ENCODE peak calls at places on chromosome 9, in five cellular contexts. V is uterus; P is aorta; J is dorsolateral prefrontal cortex; M is CD8-positive, alpha-beta memory T cell. D is an unnamed sample.

GRCh38 chr9:115261656-115262081 is 143.7 kb upstream of the TNC start:
- DNase-seq in V (no peak), P (no peak), J (no peak), M (no peak), D (no peak)

GRCh38 chr9:120326076-120326693 is 253.8 kb downstream of the CDK5RAP2 start:
- DNase-seq in V (no peak), P (no peak), J (no peak), M (no peak), D (no peak)

GRCh38 chr9:133573791-133574515 is 35.2 kb downstream of the FAM163B start:
- DNase-seq in V (no peak), P (no peak), J (no peak), M (no peak), D (no peak)

GRCh38 chr9:128341435-128341849 is 1.1 kb downstream of the SLC27A4 start:
- DNase-seq in V (peak; percentile 46), P (peak; percentile 56), J (peak; percentile 29), M (peak; percentile 78), D (peak; percentile 72)

GRCh38 chr9:14403112-14403511 is 89.2 kb upstream of the NFIB start:
- DNase-seq in V (no peak), P (no peak), J (no peak), M (no peak), D (no peak)

GRCh38 chr9:109206670-109207069 is 39.6 kb upstream of the FRRS1L start:
- DNase-seq in V (no peak), P (no peak), J (no peak), M (no peak), D (no peak)

GRCh38 chr9:87751869-87752268 is 25.9 kb downstream of the CTSL start:
- DNase-seq in V (no peak), P (no peak), J (no peak), M (no peak), D (no peak)

GRCh38 chr9:115369322-115369957 is 251.5 kb upstream of the TNC start:
- DNase-seq in V (no peak), P (peak; percentile 50), J (no peak), M (no peak), D (no peak)

GRCh38 chr9:36575411-36575882 is 2.8 kb downstream of the MELK start:
- DNase-seq in V (no peak), P (no peak), J (no peak), M (no peak), D (no peak)

GRCh38 chr9:113695901-113696300 is 180.2 kb upstream of the ZNF618 start:
- DNase-seq in V (no peak), P (no peak), J (no peak), M (no peak), D (no peak)

GRCh38 chr9:17578911-17579793 is at the start of gene SH3GL2:
- DNase-seq in V (peak; percentile 18), P (no peak), J (peak; percentile 44), M (no peak), D (peak; percentile 55)

GRCh38 chr9:17578577-17578910 is 322 bp upstream of the SH3GL2 start:
- DNase-seq in V (no peak), P (no peak), J (no peak), M (no peak), D (no peak)

GRCh38 chr9:17574342-17574741 is 4.5 kb upstream of the SH3GL2 start:
- DNase-seq in V (no peak), P (no peak), J (no peak), M (no peak), D (no peak)

DNA sequence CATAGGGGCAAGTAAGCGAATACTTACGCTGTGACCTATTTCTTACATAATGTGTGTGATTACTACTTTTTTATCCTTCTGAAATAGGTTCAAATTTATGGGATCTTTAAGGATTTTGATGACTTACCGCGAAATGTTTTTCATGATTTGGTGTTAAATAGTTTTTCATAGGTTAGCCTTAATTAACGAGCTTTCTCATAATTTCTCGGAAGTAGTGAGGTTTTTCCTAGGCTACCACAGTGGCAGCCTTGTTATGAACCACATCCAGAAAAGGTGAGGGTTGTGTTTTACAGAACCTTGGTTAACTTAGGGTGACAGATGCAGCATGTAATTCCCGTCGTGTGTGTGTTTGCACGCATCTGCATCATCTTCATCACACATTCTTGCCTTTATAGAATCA is 1.3 kb downstream of the SH3GL2 start:
- DNase-seq in V (no peak), P (no peak), J (no peak), M (no peak), D (no peak)
- H3K27me3 ChIP-seq in V (no peaks in the 10 kb centered on the region), P (no peaks in the 10 kb centered on the region), J (peaks cover 13% of the 10 kb centered on the region), M (no peaks in the 10 kb centered on the region), D (peaks cover 6% of the 10 kb centered on the region)

GRCh38 chr9:127197861-127198430 is 66.6 kb upstream of the GARNL3 start:
- DNase-seq in V (no peak), P (no peak), J (no peak), M (no peak), D (no peak)
- H3K27me3 ChIP-seq in V (no peaks in the 10 kb centered on the region), P (no peaks in the 10 kb centered on the region), J (no peaks in the 10 kb centered on the region), M (no peaks in the 10 kb centered on the region), D (no peaks in the 10 kb centered on the region)

GRCh38 chr9:23603311-23603710 is 222.7 kb downstream of the ELAVL2 start:
- DNase-seq in V (no peak), P (no peak), J (no peak), M (no peak), D (no peak)
- H3K27me3 ChIP-seq in V (no peaks in the 10 kb centered on the region), P (no peaks in the 10 kb centered on the region), J (no peaks in the 10 kb centered on the region), M (no peaks in the 10 kb centered on the region), D (no peaks in the 10 kb centered on the region)

DNA sequence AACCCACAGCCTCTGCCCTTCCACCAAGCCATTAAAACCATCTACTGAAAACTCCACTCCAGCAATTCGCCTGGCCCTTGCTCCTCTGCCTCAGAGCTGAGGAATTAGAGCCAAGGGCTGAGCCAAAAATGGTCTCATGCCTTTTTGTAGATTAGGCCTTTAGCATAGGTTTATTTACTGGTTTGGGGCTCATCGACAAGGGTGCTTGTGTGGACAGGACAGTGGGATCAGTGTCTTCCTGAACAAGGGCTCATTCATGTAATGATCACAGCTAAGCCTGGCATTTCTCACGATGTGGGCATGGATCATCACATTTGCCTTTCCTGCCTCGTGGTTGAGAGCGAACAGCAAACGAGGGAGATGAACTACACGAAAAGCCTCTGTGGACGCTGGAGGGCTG is 59.2 kb upstream of the PHF24 start:
- DNase-seq in V (no peak), P (no peak), J (no peak), M (no peak), D (no peak)
- H3K27me3 ChIP-seq in V (no peaks in the 10 kb centered on the region), P (peaks cover 2% of the 10 kb centered on the region), J (no peaks in the 10 kb centered on the region), M (no peaks in the 10 kb centered on the region), D (no peaks in the 10 kb centered on the region)

GRCh38 chr9:130942084-130942483 is 3.0 kb upstream of the FIBCD1 start:
- DNase-seq in V (no peak), P (no peak), J (no peak), M (no peak), D (no peak)
- H3K27me3 ChIP-seq in V (peaks cover 12% of the 10 kb centered on the region), P (no peaks in the 10 kb centered on the region), J (peaks cover 40% of the 10 kb centered on the region), M (peaks cover 43% of the 10 kb centered on the region), D (peaks cover 15% of the 10 kb centered on the region)

DNA sequence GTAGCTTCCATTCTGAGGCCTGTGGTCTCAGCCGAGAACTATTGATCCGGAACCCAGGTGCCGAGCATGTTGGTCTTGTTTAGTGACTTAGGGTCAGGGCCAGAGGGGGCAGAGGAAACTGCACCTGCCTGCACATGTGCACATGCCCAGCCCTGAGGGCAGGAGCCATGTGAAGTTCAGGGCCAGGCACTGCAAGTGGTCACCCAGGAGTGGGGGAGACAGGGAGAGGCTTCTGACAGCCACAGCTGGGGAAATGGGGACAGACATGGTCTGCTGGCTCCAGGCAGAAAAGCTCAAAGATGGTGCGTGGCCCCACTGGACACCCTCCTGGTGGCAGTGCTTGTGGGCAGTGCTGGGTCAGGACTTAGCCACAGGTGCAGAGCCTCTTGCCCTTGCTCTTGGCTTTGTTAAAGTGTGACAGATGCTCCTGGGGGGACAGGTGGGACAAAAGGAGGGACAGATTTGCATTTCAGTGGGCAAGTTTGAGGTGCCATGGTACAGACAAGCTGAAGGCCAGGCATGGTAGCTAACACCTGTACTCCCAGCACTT is 134.4 kb downstream of the CACNA1B start:
- DNase-seq in V (no peak), P (no peak), J (no peak), M (no peak), D (no peak)
- H3K27me3 ChIP-seq in V (no peaks in the 10 kb centered on the region), P (no peaks in the 10 kb centered on the region), J (no peaks in the 10 kb centered on the region), M (no peaks in the 10 kb centered on the region), D (no peaks in the 10 kb centered on the region)

GRCh38 chr9:16485155-16485554 is 385.3 kb downstream of the BNC2 start:
- DNase-seq in V (no peak), P (no peak), J (no peak), M (no peak), D (no peak)

GRCh38 chr9:16484178-16484577 is 386.3 kb downstream of the BNC2 start:
- DNase-seq in V (no peak), P (no peak), J (no peak), M (no peak), D (no peak)

GRCh38 chr9:16485575-16486321 is 384.7 kb downstream of the BNC2 start:
- DNase-seq in V (no peak), P (no peak), J (no peak), M (no peak), D (no peak)

GRCh38 chr9:16482764-16483163 is 387.7 kb downstream of the BNC2 start:
- DNase-seq in V (no peak), P (no peak), J (no peak), M (no peak), D (no peak)

GRCh38 chr9:16484744-16485143 is 385.7 kb downstream of the BNC2 start:
- DNase-seq in V (no peak), P (no peak), J (no peak), M (no peak), D (no peak)
- H3K27me3 ChIP-seq in V (no peaks in the 10 kb centered on the region), P (no peaks in the 10 kb centered on the region), J (no peaks in the 10 kb centered on the region), M (no peaks in the 10 kb centered on the region), D (no peaks in the 10 kb centered on the region)

DNA sequence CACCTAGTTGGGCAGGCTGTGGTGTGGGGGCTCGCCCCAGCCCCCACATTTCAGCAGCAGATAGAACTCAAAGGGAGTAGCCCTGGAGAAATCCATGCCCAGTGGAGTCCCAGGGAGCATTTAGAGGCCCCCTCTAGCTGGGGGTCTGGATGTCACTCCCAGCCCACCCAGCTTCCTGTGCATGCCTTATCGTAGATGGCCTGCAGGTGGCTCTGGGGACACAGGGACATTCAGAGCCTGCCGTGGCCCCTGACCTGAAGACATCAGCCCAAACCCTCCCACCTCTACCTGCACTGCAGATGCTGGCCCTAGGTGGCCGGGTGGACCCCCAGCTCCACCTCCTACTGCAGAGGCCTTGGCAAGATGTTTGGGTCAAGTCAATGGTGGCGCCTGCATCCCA is 49.0 kb upstream of the LMX1B start:
- DNase-seq in V (no peak), P (no peak), J (no peak), M (no peak), D (no peak)
- H3K27me3 ChIP-seq in V (no peaks in the 10 kb centered on the region), P (peaks cover 2% of the 10 kb centered on the region), J (no peaks in the 10 kb centered on the region), M (peaks cover 3% of the 10 kb centered on the region), D (no peaks in the 10 kb centered on the region)